ENCODE peak calls at places on chromosomes 16 and 17, in five cellular contexts. U is HCT116, N is K562, X is H1, L is HepG2. G is an unnamed sample.

GRCh38 chr16:47052666-47053640 is 79.5 kb upstream of the DNAJA2 start:
- DNase-seq in U (no peak), N (no peak), X (no peak), L (no peak), G (no peak)

GRCh38 chr16:85377388-85378144 is 235.6 kb upstream of the GSE1 start:
- DNase-seq in U (no peak), N (peak; percentile 93), X (no peak), L (no peak), G (no peak)

GRCh38 chr17:3271072-3271848 is 26.9 kb downstream of the OR3A1 start:
- DNase-seq in U (no peak), N (no peak), X (no peak), L (no peak), G (no peak)

GRCh38 chr17:81049973-81050551 is 15.1 kb downstream of the BAIAP2 start:
- DNase-seq in U (peak; percentile 91), N (no peak), X (no peak), L (no peak), G (peak; percentile 21)

GRCh38 chr17:15883617-15884111 is 61.3 kb upstream of the ADORA2B start:
- DNase-seq in U (peak; percentile 2), N (peak; percentile 14), X (no peak), L (no peak), G (no peak)

GRCh38 chr17:63335818-63336217 is 110.3 kb downstream of the CYB561 start:
- DNase-seq in U (no peak), N (no peak), X (no peak), L (no peak), G (no peak)

GRCh38 chr17:60604686-60605334 is 4.8 kb downstream of the PPM1D start:
- DNase-seq in U (peak; percentile 29), N (no peak), X (no peak), L (no peak), G (no peak)

GRCh38 chr16:1474047-1474446 is 781 bp downstream of the CLCN7 start:
- DNase-seq in U (no peak), N (peak; percentile 58), X (no peak), L (peak; percentile 28), G (no peak)

GRCh38 chr16:4214215-4214621 is 27.7 kb downstream of the SRL start:
- DNase-seq in U (peak; percentile 19), N (no peak), X (peak; percentile 17), L (peak; percentile 55), G (no peak)

GRCh38 chr17:30369995-30370394 is 8.7 kb upstream of the CPD start:
- DNase-seq in U (no peak), N (no peak), X (no peak), L (no peak), G (no peak)

GRCh38 chr16:60815033-60815432 is 1221.2 kb downstream of the CDH8 start:
- DNase-seq in U (no peak), N (no peak), X (no peak), L (no peak), G (no peak)

GRCh38 chr17:4870850-4871249 is 28.5 kb upstream of the C17orf107 start:
- DNase-seq in U (no peak), N (no peak), X (no peak), L (no peak), G (no peak)

GRCh38 chr17:40451420-40451819 is 8.2 kb downstream of the IGFBP4 start:
- DNase-seq in U (no peak), N (no peak), X (no peak), L (no peak), G (no peak)

GRCh38 chr17:43834106-43834505 is 1.2 kb upstream of the MPP3 start:
- DNase-seq in U (no peak), N (peak; percentile 13), X (no peak), L (no peak), G (no peak)

GRCh38 chr16:75251280-75252048 is at the start of gene BCAR1:
- DNase-seq in U (no peak), N (peak; percentile 92), X (peak; percentile 50), L (peak; percentile 86), G (no peak)

GRCh38 chr16:82987767-82988166 is 361.0 kb downstream of the CDH13 start:
- DNase-seq in U (no peak), N (no peak), X (no peak), L (no peak), G (no peak)

GRCh38 chr16:86258713-86259112 is 251.6 kb upstream of the FOXF1 start:
- DNase-seq in U (no peak), N (no peak), X (no peak), L (no peak), G (no peak)

GRCh38 chr16:6165330-6165984 is 1067.9 kb upstream of the EEF2KMT start:
- DNase-seq in U (no peak), N (peak; percentile 5), X (no peak), L (no peak), G (no peak)

GRCh38 chr17:77365584-77366186 is 224.9 kb downstream of the SEC14L1 start:
- DNase-seq in U (peak; percentile 85), N (peak; percentile 32), X (no peak), L (no peak), G (no peak)

GRCh38 chr16:55555436-55555835 is 11.0 kb upstream of the CAPNS2 start:
- DNase-seq in U (no peak), N (no peak), X (no peak), L (no peak), G (no peak)

GRCh38 chr16:55557186-55557585 is 9.3 kb upstream of the CAPNS2 start:
- DNase-seq in U (no peak), N (no peak), X (no peak), L (no peak), G (no peak)

DNA sequence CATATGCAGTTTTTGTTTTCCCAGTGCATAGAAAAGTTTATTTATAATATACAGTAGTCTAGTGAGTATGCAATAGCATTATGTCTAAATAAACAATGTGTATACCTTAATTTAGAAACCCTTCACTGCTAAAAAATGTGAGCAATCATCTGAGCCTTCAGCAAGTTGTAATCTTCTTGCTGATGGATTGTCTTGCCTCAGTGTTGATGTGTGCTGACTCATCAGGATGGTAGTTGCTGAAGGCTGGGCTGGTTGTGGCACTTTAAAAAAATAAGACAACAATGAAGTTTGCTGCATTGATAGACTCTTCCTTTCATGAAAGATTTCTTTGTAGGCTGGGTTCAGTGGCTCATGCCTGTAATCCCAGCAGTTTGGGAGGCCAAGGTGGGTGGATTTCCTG is 13.9 kb upstream of the CAPNS2 start:
- DNase-seq in U (no peak), N (peak; percentile 18), X (no peak), L (no peak), G (no peak)
- TF ChIP-seq SRF in U (no peak), N (no peak), X (no peak), L (no peak), G (no peak)

GRCh38 chr17:69669441-69670178 is 255.1 kb downstream of the MAP2K6 start:
- DNase-seq in U (no peak), N (no peak), X (no peak), L (no peak), G (no peak)
- TF ChIP-seq SRF in U (no peak), N (no peak), X (no peak), L (no peak), G (no peak)

GRCh38 chr16:66250686-66251405 is 115.6 kb upstream of the CDH5 start:
- DNase-seq in U (no peak), N (no peak), X (no peak), L (no peak), G (no peak)
- TF ChIP-seq SRF in U (no peak), N (no peak), X (no peak), L (no peak), G (no peak)

DNA sequence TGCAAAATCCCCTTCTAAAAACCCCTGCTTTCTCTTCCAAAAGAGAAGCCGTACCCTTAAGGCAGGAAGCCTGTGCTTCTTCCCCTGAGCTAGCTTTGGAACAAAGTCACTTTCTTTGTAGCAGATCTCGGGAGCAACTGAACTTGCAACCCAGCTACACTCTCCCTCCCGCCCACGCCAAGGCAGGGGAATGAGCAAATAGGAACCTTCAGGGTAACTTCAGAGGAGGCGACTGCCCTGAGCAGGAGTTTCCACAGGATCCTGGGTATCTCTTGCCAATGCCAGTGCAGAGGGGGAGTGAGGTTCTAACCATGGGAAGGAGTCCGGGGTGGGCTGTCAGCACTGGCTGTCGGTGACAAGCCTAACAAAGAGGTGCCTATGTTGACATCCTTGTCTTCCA is 5.9 kb upstream of the PIRT start:
- DNase-seq in U (no peak), N (peak; percentile 2), X (no peak), L (no peak), G (no peak)
- TF ChIP-seq SRF in U (no peak), N (no peak), X (no peak), L (no peak), G (no peak)

GRCh38 chr16:70644763-70645597 is 1.4 kb upstream of the IL34 start:
- DNase-seq in U (no peak), N (no peak), X (no peak), L (no peak), G (no peak)
- TF ChIP-seq SRF in U (no peak), N (no peak), X (no peak), L (no peak), G (no peak)

GRCh38 chr17:82280537-82280936 is 7.0 kb upstream of the CSNK1D start:
- DNase-seq in U (no peak), N (no peak), X (no peak), L (no peak), G (no peak)

GRCh38 chr17:82282239-82283207 is 9.0 kb upstream of the CSNK1D start:
- DNase-seq in U (no peak), N (no peak), X (no peak), L (no peak), G (no peak)

GRCh38 chr17:82281076-82281475 is 7.6 kb upstream of the CSNK1D start:
- DNase-seq in U (no peak), N (no peak), X (no peak), L (no peak), G (no peak)

GRCh38 chr17:82283208-82283749 is 9.8 kb upstream of the CSNK1D start:
- DNase-seq in U (no peak), N (no peak), X (no peak), L (no peak), G (no peak)

GRCh38 chr17:82281502-82282238 is 8.2 kb upstream of the CSNK1D start:
- DNase-seq in U (peak; percentile 66), N (no peak), X (no peak), L (no peak), G (peak; percentile 30)
- TF ChIP-seq SRF in U (no peak), N (no peak), X (no peak), L (no peak), G (no peak)